ENCODE peak calls at places on chromosomes 6 and 20, in six cellular contexts. O is foreskin fibroblast, J is lung, H is coronary artery, M is transverse colon, R is heart left ventricle. A is an unnamed sample.

GRCh38 chr6:36933102-36933501 is 21.4 kb upstream of the PI16 start:
- DNase-seq in H (no peak), M (no peak), J (no peak), R (no peak), O (peak), A (no peak)

GRCh38 chr20:57588596-57588995 is 27.7 kb downstream of the PCK1 start:
- DNase-seq in H (no peak), O (no peak), M (no peak), R (no peak), J (no peak), A (no peak)

GRCh38 chr20:34791289-34792020 is 34.0 kb downstream of the NCOA6 start:
- DNase-seq in J (no peak), H (no peak), R (no peak), O (no peak), M (no peak), A (no peak)

GRCh38 chr20:41149679-41150131 is 12.4 kb downstream of the PLCG1 start:
- DNase-seq in J (no peak), H (no peak), M (peak), R (no peak), O (peak), A (no peak)

GRCh38 chr6:1657116-1657776 is 47.5 kb downstream of the FOXC1 start:
- DNase-seq in H (no peak), R (no peak), J (no peak), M (no peak), O (no peak), A (no peak)

GRCh38 chr6:10404799-10405524 is 9.9 kb downstream of the TFAP2A start:
- DNase-seq in M (no peak), R (no peak), J (no peak), O (no peak), H (peak), A (peak)

GRCh38 chr6:100116409-100117194 is 122.6 kb upstream of the MCHR2 start:
- DNase-seq in H (no peak), R (no peak), O (peak), J (no peak), M (peak), A (peak)

GRCh38 chr20:21505810-21506530 is 7.9 kb downstream of the NKX2-2 start:
- DNase-seq in R (peak), H (peak), J (no peak), M (peak), O (peak), A (peak)

GRCh38 chr6:150310539-150310938 is 58.3 kb upstream of the IYD start:
- DNase-seq in H (no peak), R (no peak), M (no peak), O (no peak), J (no peak), A (no peak)

GRCh38 chr6:28856617-28857000 is 67.2 kb downstream of the TRIM27 start:
- DNase-seq in O (no peak), J (no peak), H (no peak), R (no peak), M (no peak), A (no peak)

GRCh38 chr20:21640556-21640955 is 64.9 kb upstream of the PAX1 start:
- DNase-seq in M (no peak), H (no peak), J (no peak), R (no peak), O (no peak), A (peak)

GRCh38 chr6:44289726-44290125 is 19.5 kb downstream of the TMEM151B start:
- DNase-seq in H (no peak), O (no peak), J (no peak), R (no peak), M (no peak), A (no peak)

GRCh38 chr20:49346682-49347081 is 68.8 kb upstream of the ZNFX1 start:
- DNase-seq in J (no peak), R (no peak), M (no peak), O (no peak), H (no peak), A (no peak)

GRCh38 chr6:25627001-25627400 is 25.0 kb upstream of the SCGN start:
- DNase-seq in J (no peak), O (no peak), R (no peak), H (no peak), M (no peak), A (no peak)

GRCh38 chr6:79878142-79878748 is 69.1 kb downstream of the ELOVL4 start:
- DNase-seq in R (peak), M (no peak), H (no peak), J (no peak), O (no peak), A (no peak)

GRCh38 chr6:98924647-98925046 is 23.1 kb downstream of the FBXL4 start:
- DNase-seq in M (no peak), R (peak), H (no peak), O (no peak), J (no peak), A (no peak)

GRCh38 chr6:225907-226306 is 66.4 kb upstream of the DUSP22 start:
- DNase-seq in J (no peak), M (no peak), H (no peak), R (no peak), O (no peak), A (peak)

GRCh38 chr6:151018035-151018434 is 152.5 kb downstream of the MTHFD1L start:
- DNase-seq in O (peak), R (no peak), H (no peak), M (no peak), J (no peak), A (no peak)

GRCh38 chr6:26022166-26022510 is 59.5 kb downstream of the TRIM38 start:
- DNase-seq in H (no peak), J (no peak), R (peak), O (peak), M (peak), A (peak)

GRCh38 chr6:21864211-21864610 is 270.7 kb downstream of the SOX4 start:
- DNase-seq in J (no peak), R (no peak), M (no peak), H (no peak), O (no peak), A (no peak)

GRCh38 chr6:153003294-153003645 is 761 bp upstream of the MTRF1L start:
- DNase-seq in J (no peak), R (no peak), M (no peak), O (peak), H (no peak), A (no peak)

GRCh38 chr6:40419881-40420705 is 167.1 kb downstream of the LRFN2 start:
- DNase-seq in M (no peak), J (no peak), H (no peak), R (no peak), O (no peak), A (no peak)

GRCh38 chr6:90351696-90352095 is 55.1 kb upstream of the BACH2 start:
- DNase-seq in J (no peak), M (no peak), H (no peak), O (no peak), R (no peak), A (no peak)

GRCh38 chr20:37376791-37377190 is 30.9 kb downstream of the SRC start:
- DNase-seq in R (no peak), O (no peak), M (no peak), H (peak), J (no peak), A (no peak)

GRCh38 chr6:146814148-146814750 is 215.5 kb downstream of the ADGB start:
- DNase-seq in J (no peak), O (peak), R (no peak), H (no peak), M (no peak), A (no peak)

GRCh38 chr20:63735859-63736718 is at the start of gene LIME1:
- DNase-seq in J (no peak), R (no peak), O (no peak), H (no peak), M (peak), A (peak)

GRCh38 chr20:17758010-17758409 is 58.2 kb downstream of the BANF2 start:
- DNase-seq in J (no peak), H (no peak), M (no peak), R (no peak), O (no peak), A (no peak)

GRCh38 chr20:20740595-20740994 is 28.2 kb upstream of the RALGAPA2 start:
- DNase-seq in H (no peak), M (no peak), O (no peak), R (no peak), J (no peak), A (no peak)

GRCh38 chr6:133837801-133838349 is 51.0 kb upstream of the TCF21 start:
- DNase-seq in O (no peak), J (peak), M (peak), R (no peak), H (no peak), A (peak)

GRCh38 chr6:117346142-117346930 is 79.4 kb downstream of the ROS1 start:
- DNase-seq in O (peak), R (no peak), M (no peak), J (no peak), H (no peak), A (no peak)

GRCh38 chr6:132443206-132443605 is 41.9 kb upstream of the MOXD1 start:
- DNase-seq in R (no peak), H (no peak), M (no peak), J (no peak), O (no peak), A (no peak)

GRCh38 chr20:44833437-44833836 is 23.1 kb upstream of the RIMS4 start:
- DNase-seq in M (no peak), H (no peak), O (no peak), J (no peak), R (no peak), A (no peak)

GRCh38 chr6:141452354-141452686 is 680.4 kb upstream of the GJE1 start:
- DNase-seq in O (no peak), R (no peak), M (no peak), H (no peak), J (no peak), A (no peak)

GRCh38 chr20:4978050-4978918 is 23.0 kb downstream of the SLC23A2 start:
- DNase-seq in O (no peak), J (no peak), H (no peak), R (no peak), M (no peak), A (no peak)

GRCh38 chr6:23180504-23181293 is 611.3 kb downstream of the HDGFL1 start:
- DNase-seq in J (peak), H (no peak), R (peak), O (peak), M (peak), A (no peak)

GRCh38 chr20:33387177-33387576 is 14.1 kb downstream of the CDK5RAP1 start:
- DNase-seq in M (no peak), H (no peak), J (no peak), R (peak), O (no peak), A (no peak)

GRCh38 chr20:33648396-33649004 is 13.6 kb upstream of the C20orf144 start:
- DNase-seq in H (peak), O (no peak), J (no peak), R (no peak), M (no peak), A (no peak)

GRCh38 chr6:3592371-3592941 is 135.6 kb upstream of the SLC22A23 start:
- DNase-seq in M (no peak), R (no peak), J (no peak), O (peak), H (no peak), A (no peak)

GRCh38 chr6:107075951-107076381 is 39.3 kb downstream of the BEND3 start:
- DNase-seq in M (no peak), R (no peak), O (peak), H (no peak), J (no peak), A (peak)

GRCh38 chr6:95587989-95588388 is 10.7 kb downstream of the MANEA start:
- DNase-seq in O (no peak), H (no peak), M (no peak), J (no peak), R (no peak), A (no peak)
- H3K4me3 ChIP-seq in O (no peak), H (no peak), M (no peak), J (no peak), R (no peak), A (peak)

GRCh38 chr6:39092124-39092523 is 22.9 kb downstream of the SAYSD1 start:
- DNase-seq in H (no peak), O (no peak), M (no peak), J (no peak), R (no peak), A (peak)
- TF ChIP-seq CTCF in H (no peak), O (no peak), M (no peak), J (no peak), R (peak), A (peak)

GRCh38 chr6:167826230-167827061 is at the start of gene AFDN:
- DNase-seq in O (peak), R (peak), J (peak), M (peak), H (peak), A (peak)
- H3K4me3 ChIP-seq in O (peak), R (peak), J (peak), M (peak), H (peak), A (peak)

GRCh38 chr6:143592335-143592734 is 80.8 kb upstream of the FUCA2 start:
- DNase-seq in M (no peak), H (no peak), O (no peak), R (no peak), J (no peak), A (no peak)
- TF ChIP-seq CTCF in M (peak), H (no peak), O (no peak), R (no peak), J (no peak), A (peak)

DNA sequence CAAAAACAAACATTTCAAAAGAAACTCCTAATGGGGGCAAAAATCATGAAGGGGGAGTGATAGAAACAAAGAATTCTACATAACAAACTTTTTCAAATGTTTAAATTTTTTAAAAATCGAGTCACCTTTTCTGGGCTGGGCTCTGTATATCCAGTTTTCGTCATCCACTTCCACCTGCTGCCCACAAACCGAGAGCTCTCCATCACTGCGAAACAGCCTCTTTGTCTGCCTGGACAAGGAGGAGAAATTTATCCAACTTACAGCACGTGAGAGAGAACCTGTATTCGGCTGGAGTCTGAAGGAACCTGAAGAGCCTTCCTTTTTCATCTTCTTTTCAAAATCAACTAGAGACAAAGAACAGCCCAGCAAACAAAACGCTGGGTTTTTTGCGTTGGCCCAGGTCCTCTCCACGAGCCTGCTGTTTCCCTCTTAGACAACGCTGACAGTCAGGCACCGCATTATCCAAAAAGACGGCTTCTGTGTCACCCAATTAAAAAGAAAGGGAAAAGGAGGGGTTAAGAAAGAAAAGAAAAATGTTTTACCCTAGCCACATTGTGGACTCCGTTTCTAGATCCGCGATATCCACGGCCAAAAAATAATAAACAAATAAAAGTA is 72.4 kb upstream of the NHSL1 start:
- DNase-seq in J (no peak), H (no peak), O (no peak), M (no peak), R (no peak), A (no peak)
- H3K4me3 ChIP-seq in J (no peak), H (peak), O (peak), M (peak), R (peak), A (no peak)

DNA sequence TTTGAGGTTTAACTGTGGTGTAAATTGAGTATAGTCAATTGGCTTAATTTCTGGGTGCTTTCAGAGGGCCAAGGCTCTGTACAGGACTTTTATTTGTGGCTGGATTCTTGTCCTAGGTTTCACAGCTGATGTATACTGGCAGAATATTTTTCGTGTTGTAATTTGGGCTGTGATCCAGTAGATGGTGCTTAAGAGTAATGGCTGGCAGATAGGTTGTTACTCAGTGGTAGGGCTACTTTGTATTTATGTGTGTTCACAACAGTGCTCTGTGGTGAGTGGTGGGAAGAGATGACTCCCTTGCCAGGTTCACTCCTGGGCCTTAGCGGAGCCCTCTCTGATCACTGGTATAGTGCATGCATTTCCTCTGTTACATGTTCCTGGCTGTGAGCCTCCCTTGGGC is 34.5 kb upstream of the FERMT1 start:
- DNase-seq in J (no peak), H (no peak), M (no peak), R (no peak), O (no peak), A (peak)
- TF ChIP-seq CTCF in J (no peak), H (no peak), M (no peak), R (no peak), O (no peak), A (peak)

GRCh38 chr20:25083141-25083772 is 1.3 kb upstream of the VSX1 start:
- DNase-seq in M (no peak), R (no peak), H (peak), J (no peak), O (no peak), A (no peak)
- H3K4me3 ChIP-seq in M (no peak), R (no peak), H (peak), J (no peak), O (no peak), A (no peak)

GRCh38 chr6:56713285-56713684 is 70.6 kb upstream of the DST start:
- DNase-seq in J (peak), M (peak), H (no peak), R (no peak), O (peak), A (peak)

GRCh38 chr6:56714273-56714672 is 71.6 kb upstream of the DST start:
- DNase-seq in O (no peak), M (no peak), J (no peak), R (no peak), H (no peak), A (peak)

GRCh38 chr6:56709650-56710049 is 67.0 kb upstream of the DST start:
- DNase-seq in J (no peak), O (no peak), R (no peak), H (no peak), M (no peak), A (no peak)

GRCh38 chr6:56708810-56709597 is 66.3 kb upstream of the DST start:
- DNase-seq in J (no peak), M (no peak), H (no peak), O (no peak), R (no peak), A (peak)

DNA sequence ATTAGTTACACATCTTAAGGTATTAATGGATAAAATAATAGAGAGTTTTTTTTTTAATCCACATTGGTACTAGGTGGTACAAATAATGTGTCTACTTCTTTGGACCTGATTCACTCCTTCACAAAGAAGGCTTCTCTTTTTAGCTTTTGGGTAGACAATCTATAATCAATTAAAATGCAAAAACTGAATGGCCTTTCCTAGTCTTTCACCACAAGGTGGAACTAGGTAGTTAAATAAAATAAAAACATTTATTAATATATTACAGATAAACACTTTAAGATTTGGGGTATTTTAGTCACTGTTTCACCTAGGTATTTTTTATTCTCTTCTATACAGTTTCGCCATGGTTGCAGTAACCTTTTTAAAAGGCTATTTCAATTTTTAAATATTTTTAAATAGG is 68.3 kb upstream of the DST start:
- DNase-seq in O (no peak), M (no peak), H (no peak), R (no peak), J (no peak), A (no peak)
- TF ChIP-seq CTCF in O (no peak), M (no peak), H (no peak), R (no peak), J (no peak), A (no peak)

GRCh38 chr6:12064538-12064937 is 52.4 kb downstream of the HIVEP1 start:
- DNase-seq in O (no peak), R (no peak), J (no peak), M (no peak), H (no peak), A (peak)
- H3K4me3 ChIP-seq in O (peak), R (no peak), J (no peak), M (no peak), H (no peak), A (peak)

GRCh38 chr6:109445382-109445781 is 4.9 kb downstream of the SMPD2 start:
- DNase-seq in H (no peak), M (no peak), J (no peak), O (no peak), R (no peak), A (no peak)
- TF ChIP-seq CTCF in H (no peak), M (no peak), J (no peak), O (no peak), R (no peak), A (peak)

A was measured in GM12865.